ENCODE peak calls at places on chromosomes 5 and 9, in four cellular contexts. U is CD8-positive, alpha-beta T cell; E is heart left ventricle; O is tibial nerve. Q is an unnamed sample.
A peak's percentile ranks its signal among the peaks of the same experiment; 100 is the strongest.

GRCh38 chr5:138663009-138663408 is 87.8 kb upstream of the HSPA9 start:
- DNase-seq in O (no peak), E (peak; percentile 15), U (peak; percentile 17), Q (no peak)

GRCh38 chr5:36786613-36787012 is 90.0 kb upstream of the NIPBL start:
- DNase-seq in E (no peak), U (no peak), O (no peak), Q (no peak)

GRCh38 chr5:154697335-154697734 is 57.8 kb upstream of the LARP1 start:
- DNase-seq in O (no peak), U (no peak), E (no peak), Q (no peak)

GRCh38 chr5:15995206-15996052 is 184.2 kb downstream of the MARCHF11 start:
- DNase-seq in U (no peak), O (no peak), E (no peak), Q (no peak)

GRCh38 chr5:6401410-6401809 is 23.1 kb upstream of the MED10 start:
- DNase-seq in O (no peak), E (no peak), U (no peak), Q (no peak)

GRCh38 chr5:149586708-149587318 is 5.5 kb downstream of the ARHGEF37 start:
- DNase-seq in U (no peak), E (no peak), O (no peak), Q (no peak)

GRCh38 chr5:168991991-168992390 is 308.9 kb downstream of the SLIT3 start:
- DNase-seq in O (no peak), E (no peak), U (no peak), Q (no peak)

GRCh38 chr5:135569755-135570452 is 8.9 kb downstream of the CXCL14 start:
- DNase-seq in U (no peak), O (no peak), E (no peak), Q (no peak)

GRCh38 chr5:144004751-144005150 is 165.7 kb downstream of the YIPF5 start:
- DNase-seq in E (no peak), U (no peak), O (no peak), Q (no peak)

GRCh38 chr9:35729700-35730485 is 2.1 kb downstream of the TLN1 start:
- DNase-seq in U (no peak), E (peak; percentile 75), O (peak; percentile 42), Q (peak; percentile 85)

GRCh38 chr5:14039576-14039975 is 95.1 kb upstream of the DNAH5 start:
- DNase-seq in O (no peak), U (no peak), E (no peak), Q (no peak)

GRCh38 chr5:91189480-91190332 is 193.4 kb downstream of the ARRDC3 start:
- DNase-seq in E (peak; percentile 41), O (peak; percentile 31), U (no peak), Q (peak; percentile 73)

GRCh38 chr9:12274577-12274976 is 418.6 kb upstream of the TYRP1 start:
- DNase-seq in O (no peak), E (no peak), U (no peak), Q (no peak)

GRCh38 chr9:76349865-76350264 is 44.4 kb downstream of the RFK start:
- DNase-seq in O (no peak), U (no peak), E (no peak), Q (no peak)

GRCh38 chr9:18386091-18386490 is 87.9 kb upstream of the ADAMTSL1 start:
- DNase-seq in U (no peak), O (no peak), E (no peak), Q (no peak)

GRCh38 chr5:158748535-158748934 is 351.2 kb downstream of the EBF1 start:
- DNase-seq in U (no peak), O (no peak), E (no peak), Q (no peak)

GRCh38 chr5:35876922-35877321 is 20.2 kb downstream of the IL7R start:
- DNase-seq in U (no peak), O (no peak), E (no peak), Q (no peak)

GRCh38 chr5:170427672-170428236 is 38.6 kb upstream of the KCNMB1 start:
- DNase-seq in U (no peak), E (peak; percentile 63), O (no peak), Q (no peak)

GRCh38 chr5:33075731-33076130 is 364.6 kb downstream of the NPR3 start:
- DNase-seq in E (no peak), U (no peak), O (no peak), Q (no peak)

GRCh38 chr5:96189987-96190386 is 228.3 kb upstream of the ELL2 start:
- DNase-seq in E (no peak), O (no peak), U (no peak), Q (no peak)

GRCh38 chr5:61618577-61618976 is 286.5 kb downstream of the ZSWIM6 start:
- DNase-seq in E (no peak), U (no peak), O (no peak), Q (no peak)

GRCh38 chr5:179865471-179866240 is 7.0 kb upstream of the MRNIP start:
- DNase-seq in U (no peak), O (no peak), E (no peak), Q (no peak)

GRCh38 chr5:66515209-66515608 is 81.0 kb upstream of the MAST4 start:
- DNase-seq in O (no peak), E (no peak), U (no peak), Q (no peak)

GRCh38 chr5:130720355-130720754 is 444.7 kb downstream of the HINT1 start:
- DNase-seq in E (no peak), O (no peak), U (no peak), Q (no peak)

GRCh38 chr5:32413466-32414263 is 30.9 kb downstream of the ZFR start:
- DNase-seq in E (no peak), U (no peak), O (no peak), Q (no peak)

GRCh38 chr9:132235894-132236661 is 74.2 kb downstream of the NTNG2 start:
- DNase-seq in E (peak; percentile 77), U (peak; percentile 87), O (peak; percentile 76), Q (peak; percentile 84)

GRCh38 chr9:113531919-113532808 is 68.6 kb downstream of the RGS3 start:
- DNase-seq in U (no peak), E (no peak), O (no peak), Q (no peak)

GRCh38 chr9:78676623-78677022 is 379.7 kb downstream of the PSAT1 start:
- DNase-seq in U (no peak), E (no peak), O (no peak), Q (no peak)

DNA sequence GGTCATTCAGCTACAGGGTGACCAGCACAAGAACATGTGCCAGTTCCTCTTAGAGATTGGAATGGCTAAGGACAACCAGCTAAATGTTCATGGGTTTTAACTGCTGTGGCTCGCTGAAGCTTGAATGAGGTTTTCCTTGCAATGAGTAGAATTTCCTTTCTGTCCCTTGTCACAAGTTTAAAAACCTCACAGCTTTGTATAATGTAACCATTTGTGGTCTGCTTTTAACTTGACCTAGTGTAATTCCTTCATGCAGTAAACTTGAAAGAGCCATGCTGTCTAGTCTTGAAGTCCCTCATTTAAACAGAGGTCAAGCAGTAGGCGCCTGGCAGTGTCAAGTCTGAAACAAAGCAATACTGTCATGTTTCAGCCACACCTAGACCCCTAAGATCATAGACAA is 181.3 kb upstream of the DMRT1 start:
- DNase-seq in O (no peak), U (no peak), E (no peak), Q (no peak)
- TF ChIP-seq CTCF in O (no peak), U (no peak), E (no peak), Q (no peak)

DNA sequence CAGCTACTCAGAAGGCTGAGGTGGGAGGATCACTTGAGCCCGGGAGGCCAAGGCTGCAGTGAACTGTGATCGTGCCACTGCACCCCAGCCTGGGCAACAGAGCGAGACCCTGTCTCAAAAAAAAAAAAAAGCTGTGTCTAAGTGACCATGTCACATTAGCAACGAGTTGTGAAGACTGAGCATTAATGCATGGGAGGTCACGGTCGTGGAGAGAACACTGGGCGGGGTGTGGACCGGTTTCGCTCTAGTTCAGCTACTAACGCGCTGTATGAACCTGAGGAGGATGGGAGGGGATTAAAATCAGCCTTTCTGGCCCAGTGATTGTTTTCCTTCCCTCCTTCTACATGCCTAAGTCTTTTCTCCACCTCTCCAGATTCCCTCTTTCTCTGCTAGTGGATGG is 56.7 kb upstream of the CARTPT start:
- DNase-seq in O (no peak), E (no peak), U (no peak), Q (no peak)
- H3K4me3 ChIP-seq in O (no peak overlapping the region), E (no peak overlapping the region), U (no peak overlapping the region), Q (no peak overlapping the region)

GRCh38 chr9:89464991-89465390 is 32.9 kb downstream of the SEMA4D start:
- DNase-seq in U (no peak), E (no peak), O (no peak), Q (no peak)

GRCh38 chr9:89463986-89464901 is 33.7 kb downstream of the SEMA4D start:
- DNase-seq in E (no peak), U (peak; percentile 79), O (no peak), Q (no peak)

GRCh38 chr9:89467278-89467625 is 30.7 kb downstream of the SEMA4D start:
- DNase-seq in E (no peak), U (no peak), O (no peak), Q (no peak)

GRCh38 chr9:89466451-89467277 is 31.2 kb downstream of the SEMA4D start:
- DNase-seq in E (no peak), O (no peak), U (no peak), Q (no peak)

GRCh38 chr9:89465726-89466308 is 32.1 kb downstream of the SEMA4D start:
- DNase-seq in U (no peak), E (no peak), O (no peak), Q (no peak)
- H3K4me1 ChIP-seq in U (peaks cover 97% of the 10 kb centered on the region), E (no peaks in the 10 kb centered on the region), O (no peaks in the 10 kb centered on the region), Q (no peaks in the 10 kb centered on the region)

DNA sequence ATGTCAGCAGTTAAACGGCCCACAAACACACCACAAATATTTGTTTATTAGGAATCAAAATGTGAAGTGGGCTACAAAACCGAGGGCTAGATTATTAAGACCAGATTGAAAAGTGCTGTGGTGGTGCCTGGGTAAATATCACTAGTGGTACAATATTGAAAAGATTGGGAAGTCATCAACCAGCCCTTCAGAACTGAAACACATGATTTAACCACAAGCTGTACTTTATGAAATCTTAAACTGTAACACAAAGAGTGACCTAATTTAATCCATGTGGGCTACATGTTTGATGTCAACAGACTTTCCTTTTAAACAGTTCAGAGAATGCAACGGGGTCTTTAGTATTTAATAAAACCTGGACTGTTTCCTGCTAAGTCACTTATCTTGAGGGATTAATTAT is 182.3 kb downstream of the SPATA31D1 start:
- DNase-seq in E (no peak), U (no peak), O (no peak), Q (no peak)
- TF ChIP-seq CTCF in E (no peak), U (no peak), O (no peak), Q (no peak)

GRCh38 chr5:121745407-121745806 is 106.3 kb upstream of the FTMT start:
- DNase-seq in U (no peak), E (no peak), O (no peak), Q (no peak)
- H3K4me3 ChIP-seq in U (no peak overlapping the region), E (no peak overlapping the region), O (no peak overlapping the region), Q (no peak overlapping the region)

GRCh38 chr5:151676719-151677118 is 10.0 kb downstream of the SPARC start:
- DNase-seq in E (no peak), U (no peak), O (no peak), Q (no peak)
- H3K4me1 ChIP-seq in E (peaks cover 98% of the 10 kb centered on the region), U (no peaks in the 10 kb centered on the region), O (no peaks in the 10 kb centered on the region), Q (peaks cover 96% of the 10 kb centered on the region)

GRCh38 chr9:127742435-127743088 is 7.5 kb upstream of the TOR2A start:
- DNase-seq in O (no peak), U (no peak), E (no peak), Q (no peak)
- TF ChIP-seq CTCF in O (no peak), U (no peak), E (no peak), Q (no peak)

GRCh38 chr9:88090151-88090581 is 48.1 kb downstream of the SPATA31C2 start:
- DNase-seq in E (no peak), U (no peak), O (no peak), Q (no peak)

GRCh38 chr9:88087906-88088305 is 50.4 kb downstream of the SPATA31C2 start:
- DNase-seq in O (no peak), E (no peak), U (no peak), Q (no peak)

GRCh38 chr9:88092699-88093359 is 45.4 kb downstream of the SPATA31C2 start:
- DNase-seq in E (no peak), O (no peak), U (no peak), Q (no peak)
- H3K4me3 ChIP-seq in E (peak overlapping the region; percentile 22), O (no peak overlapping the region), U (no peak overlapping the region), Q (no peak overlapping the region)

Q was measured in ascending aorta.